ENCODE peak calls at places on chromosomes 16 and 17, in four cellular contexts. J, L, W and X are unnamed samples.

GRCh38 chr16:89646906-89647305 is 10.6 kb downstream of the CHMP1A start:
- DNase-seq in J (no peak), L (no peak), W (no peak), X (no peak)

GRCh38 chr16:64615647-64616280 is 506.1 kb downstream of the CDH11 start:
- DNase-seq in J (no peak), L (peak), W (no peak), X (no peak)

GRCh38 chr16:66662445-66663194 is 33.9 kb downstream of the CMTM4 start:
- DNase-seq in J (no peak), L (peak), W (peak), X (no peak)

GRCh38 chr17:73667184-73667959 is 23.1 kb upstream of the SDK2 start:
- DNase-seq in J (no peak), L (no peak), W (no peak), X (no peak)

GRCh38 chr16:79613009-79613408 is 12.5 kb upstream of the MAF start:
- DNase-seq in J (no peak), L (no peak), W (no peak), X (no peak)

GRCh38 chr17:48194097-48194550 is 86.6 kb downstream of the SNX11 start:
- DNase-seq in J (no peak), L (peak), W (peak), X (no peak)

GRCh38 chr17:67477687-67478086 is 100.6 kb downstream of the PITPNC1 start:
- DNase-seq in J (no peak), L (peak), W (no peak), X (no peak)

GRCh38 chr16:20744922-20745440 is 3.4 kb upstream of the THUMPD1 start:
- DNase-seq in J (no peak), L (no peak), W (no peak), X (no peak)

GRCh38 chr17:20935740-20936139 is 107.1 kb downstream of the USP22 start:
- DNase-seq in J (no peak), L (peak), W (peak), X (no peak)

GRCh38 chr17:4666296-4666695 is 24.8 kb upstream of the ALOX15 start:
- DNase-seq in J (no peak), L (peak), W (no peak), X (no peak)

GRCh38 chr17:57574040-57574513 is 171.0 kb downstream of the CCDC182 start:
- DNase-seq in J (no peak), L (peak), W (no peak), X (no peak)

GRCh38 chr16:30775381-30776099 is 11.5 kb downstream of the ZNF629 start:
- DNase-seq in J (peak), L (peak), W (peak), X (peak)

GRCh38 chr16:11679250-11679649 is 11.0 kb downstream of the SNN start:
- DNase-seq in J (no peak), L (no peak), W (no peak), X (no peak)

GRCh38 chr17:385195-385835 is 32.7 kb upstream of the RPH3AL start:
- DNase-seq in J (peak), L (no peak), W (peak), X (peak)

GRCh38 chr16:83335076-83335475 is 472.7 kb upstream of the HSBP1 start:
- DNase-seq in J (no peak), L (peak), W (no peak), X (no peak)

GRCh38 chr17:59766486-59766885 is 59.0 kb downstream of the VMP1 start:
- DNase-seq in J (no peak), L (peak), W (no peak), X (no peak)

GRCh38 chr16:67458121-67458641 is 22.8 kb downstream of the ATP6V0D1 start:
- DNase-seq in J (no peak), L (no peak), W (no peak), X (no peak)

GRCh38 chr16:74480150-74481029 is 59.1 kb upstream of the CLEC18B start:
- DNase-seq in J (peak), L (no peak), W (peak), X (peak)

GRCh38 chr17:70414275-70414674 is 244.9 kb downstream of the KCNJ2 start:
- DNase-seq in J (no peak), L (no peak), W (no peak), X (no peak)

GRCh38 chr16:70156207-70156978 is 17.2 kb upstream of the CLEC18C start:
- DNase-seq in J (no peak), L (no peak), W (no peak), X (no peak)

GRCh38 chr17:78110363-78111011 is 18.1 kb downstream of the TMC6 start:
- DNase-seq in J (no peak), L (no peak), W (no peak), X (peak)

GRCh38 chr17:78934681-78935418 is 9.7 kb upstream of the TIMP2 start:
- DNase-seq in J (no peak), L (peak), W (no peak), X (peak)

GRCh38 chr16:2196162-2196980 is at the start of gene CASKIN1:
- DNase-seq in J (no peak), L (no peak), W (no peak), X (no peak)

GRCh38 chr17:59105852-59106462 is 723 bp downstream of the TRIM37 start:
- DNase-seq in J (peak), L (peak), W (peak), X (peak)

GRCh38 chr16:81497690-81498089 is 53.1 kb downstream of the CMIP start:
- DNase-seq in J (no peak), L (no peak), W (no peak), X (no peak)

GRCh38 chr16:51818342-51818944 is 667.4 kb upstream of the SALL1 start:
- DNase-seq in J (peak), L (peak), W (peak), X (no peak)

GRCh38 chr17:31596382-31597323 is 205.2 kb downstream of the RAB11FIP4 start:
- DNase-seq in J (no peak), L (peak), W (peak), X (no peak)

GRCh38 chr16:53732296-53732929 is 28.5 kb downstream of the FTO start:
- DNase-seq in J (peak), L (peak), W (peak), X (no peak)

GRCh38 chr17:48752399-48753288 is 24.1 kb upstream of the HOXB13 start:
- DNase-seq in J (no peak), L (no peak), W (no peak), X (no peak)

GRCh38 chr16:31505483-31505882 is 2.7 kb downstream of the RUSF1 start:
- DNase-seq in J (no peak), L (no peak), W (no peak), X (no peak)

GRCh38 chr16:64696872-64697271 is 425.0 kb downstream of the CDH11 start:
- DNase-seq in J (no peak), L (no peak), W (no peak), X (no peak)

DNA sequence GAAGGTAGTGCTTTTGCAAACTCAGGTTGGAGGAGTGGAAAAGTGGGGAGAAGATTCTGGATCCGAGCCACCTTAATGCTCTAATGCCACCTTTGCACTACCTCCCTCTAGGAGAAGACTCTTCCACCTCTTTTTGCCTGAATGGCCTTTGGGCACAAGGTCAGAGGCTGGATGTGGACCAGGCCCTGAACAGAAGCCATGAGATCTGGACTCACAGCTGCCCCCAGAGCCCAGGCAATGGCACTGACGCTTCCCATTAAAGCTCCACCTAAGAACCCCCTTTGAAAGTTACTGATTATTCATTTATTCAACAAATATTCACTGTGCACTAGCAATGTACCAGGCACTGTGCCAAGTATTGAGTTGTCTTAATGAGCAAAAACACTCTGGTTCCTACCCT is 3.2 kb downstream of the SHBG start:
- DNase-seq in J (no peak), L (no peak), W (peak), X (no peak)
- TF ChIP-seq CTCF in J (no peak), L (no peak), W (no peak), X (no peak)

GRCh38 chr17:41973457-41973856 is 6.9 kb downstream of the CNP start:
- DNase-seq in J (no peak), L (no peak), W (no peak), X (peak)

GRCh38 chr17:41972571-41973411 is 6.2 kb downstream of the CNP start:
- DNase-seq in J (peak), L (no peak), W (no peak), X (peak)

GRCh38 chr17:41970901-41971331 is 4.3 kb downstream of the CNP start:
- DNase-seq in J (no peak), L (no peak), W (no peak), X (no peak)

GRCh38 chr17:41974031-41974430 is 7.4 kb downstream of the CNP start:
- DNase-seq in J (no peak), L (no peak), W (no peak), X (no peak)

GRCh38 chr17:41971721-41972523 is 5.3 kb downstream of the CNP start:
- DNase-seq in J (no peak), L (no peak), W (no peak), X (no peak)
- TF ChIP-seq POLR2A in J (no peak), L (no peak), W (no peak), X (no peak)

GRCh38 chr16:17461951-17462729 is 8.6 kb downstream of the XYLT1 start:
- DNase-seq in J (no peak), L (no peak), W (no peak), X (no peak)
- TF ChIP-seq CTCF in J (no peak), L (no peak), W (no peak), X (no peak)

DNA sequence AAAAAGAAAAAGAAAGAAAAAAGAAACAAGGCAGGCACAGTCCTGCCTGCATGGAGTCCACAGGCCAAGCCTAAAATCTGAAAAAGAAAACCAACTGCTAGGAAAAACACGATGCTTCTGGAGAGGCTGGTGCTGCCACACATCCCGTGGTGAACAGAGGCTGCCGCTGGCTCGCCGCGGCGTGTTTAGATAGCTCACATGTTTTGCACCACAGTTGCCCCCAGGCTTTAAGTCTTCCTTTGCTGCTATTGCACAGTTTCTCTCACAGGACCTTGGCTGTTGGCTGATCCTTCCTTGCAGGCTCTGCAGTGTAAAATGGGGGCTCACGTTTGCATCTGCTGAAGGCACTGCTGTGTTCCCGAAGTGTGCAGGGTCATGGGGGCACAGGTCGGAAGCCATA is 8.6 kb downstream of the SLC6A4 start:
- DNase-seq in J (no peak), L (no peak), W (no peak), X (no peak)
- TF ChIP-seq POLR2A in J (no peak), L (no peak), W (no peak), X (no peak)

DNA sequence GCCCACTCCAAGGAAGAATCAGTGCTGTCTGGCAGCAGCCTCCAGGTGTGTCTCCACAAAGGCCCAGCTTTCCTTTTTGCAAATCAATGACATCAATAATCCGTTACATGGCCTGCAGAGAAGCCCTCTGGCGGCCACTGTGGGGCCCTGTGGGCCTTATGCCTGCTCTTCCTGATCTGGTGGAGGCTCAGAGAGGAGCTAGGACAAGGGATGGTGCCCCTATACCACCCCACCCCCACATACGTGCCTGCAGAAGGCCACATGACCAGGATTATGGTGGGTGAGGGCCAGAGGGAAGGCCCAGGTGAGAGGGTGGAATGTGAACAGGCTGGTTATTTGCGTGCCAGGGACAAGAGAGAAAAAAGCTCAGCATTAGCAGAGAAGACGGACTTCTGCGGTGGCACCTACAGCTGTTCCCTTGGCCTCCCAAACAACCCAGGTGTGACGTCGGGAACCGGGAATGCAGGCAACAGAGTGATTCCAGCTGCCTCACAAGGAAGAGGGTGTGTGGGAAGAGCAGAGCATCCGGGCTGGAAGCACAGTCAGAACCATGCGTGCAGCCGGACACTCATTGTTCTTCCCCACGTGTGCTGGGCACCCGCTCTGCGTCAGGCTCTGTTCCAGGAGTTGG is 22.5 kb downstream of the EIF4A3 start:
- DNase-seq in J (peak), L (peak), W (peak), X (no peak)
- TF ChIP-seq CTCF in J (no peak), L (peak), W (peak), X (no peak)

GRCh38 chr17:38749222-38750043 is 1.3 kb upstream of the PCGF2 start:
- DNase-seq in J (peak), L (peak), W (peak), X (peak)
- TF ChIP-seq POLR2A in J (no peak), L (no peak), W (peak), X (peak)

GRCh38 chr17:82386256-82386831 is 14.8 kb downstream of the UTS2R start:
- DNase-seq in J (no peak), L (no peak), W (no peak), X (no peak)

GRCh38 chr17:82385559-82386255 is 14.1 kb downstream of the UTS2R start:
- DNase-seq in J (no peak), L (no peak), W (no peak), X (no peak)

GRCh38 chr17:82384051-82384729 is 12.6 kb downstream of the UTS2R start:
- DNase-seq in J (no peak), L (no peak), W (no peak), X (no peak)

GRCh38 chr17:82383411-82383810 is 11.8 kb downstream of the UTS2R start:
- DNase-seq in J (no peak), L (no peak), W (no peak), X (no peak)

GRCh38 chr17:82384730-82385429 is 13.3 kb downstream of the UTS2R start:
- DNase-seq in J (peak), L (peak), W (peak), X (no peak)
- TF ChIP-seq CTCF in J (no peak), L (peak), W (no peak), X (no peak)

GRCh38 chr17:76529224-76529642 is 8.3 kb downstream of the CYGB start:
- DNase-seq in J (peak), L (peak), W (no peak), X (peak)

GRCh38 chr17:76528528-76529223 is 8.8 kb downstream of the CYGB start:
- DNase-seq in J (no peak), L (peak), W (no peak), X (peak)

GRCh38 chr17:76530489-76530814 is 7.1 kb downstream of the CYGB start:
- DNase-seq in J (no peak), L (no peak), W (no peak), X (no peak)

GRCh38 chr17:76530826-76531500 is 6.5 kb downstream of the CYGB start:
- DNase-seq in J (no peak), L (no peak), W (no peak), X (no peak)

DNA sequence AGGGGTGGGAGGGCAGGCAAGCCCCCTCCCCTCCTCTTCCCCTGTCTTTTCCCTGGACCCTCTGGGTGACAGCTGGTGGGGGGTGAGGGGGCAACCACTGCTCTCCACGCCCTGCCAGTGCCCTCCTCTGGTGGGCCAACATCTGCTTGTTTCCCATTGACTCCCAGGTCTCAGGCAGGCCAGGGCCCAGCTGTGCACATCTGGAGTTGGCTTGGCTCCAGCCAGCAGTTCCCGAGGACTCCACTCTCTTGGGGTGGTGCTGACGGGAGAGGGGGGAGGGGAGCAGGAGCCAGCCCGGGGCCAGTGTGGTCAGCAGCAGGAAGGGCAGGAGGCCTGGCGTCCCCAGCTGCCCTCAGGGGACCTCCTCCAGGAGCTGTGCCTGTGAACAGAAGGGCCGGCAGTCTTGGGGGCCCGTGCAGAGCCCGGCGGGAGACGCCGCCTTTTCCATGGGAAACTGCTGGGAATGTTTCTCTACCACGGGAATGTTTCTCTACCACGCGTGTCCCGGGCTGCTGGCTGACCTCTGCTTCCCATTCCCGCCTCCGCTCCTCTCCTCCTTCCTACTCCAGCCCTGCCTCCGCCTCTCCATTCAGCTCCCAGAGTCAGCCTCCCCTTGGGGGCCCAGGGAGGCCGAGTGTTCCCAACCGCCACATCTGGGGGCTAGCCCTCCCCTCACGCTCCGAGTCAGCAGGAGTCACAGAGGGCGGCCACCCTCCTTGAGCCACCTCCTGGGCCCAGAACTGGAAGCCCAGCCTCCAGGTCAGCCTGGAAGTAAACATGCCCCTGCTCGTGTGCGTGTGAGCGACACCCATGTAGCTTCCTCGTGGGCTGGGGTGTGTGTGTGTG is 7.6 kb downstream of the CYGB start:
- DNase-seq in J (peak), L (peak), W (no peak), X (peak)
- TF ChIP-seq POLR2A in J (no peak), L (peak), W (no peak), X (no peak)